ENCODE peak calls at places on chromosomes 13 and 19, in seven cellular contexts. D, J, I, E, S, X and W are unnamed samples.

GRCh38 chr19:33177417-33177976 is 16.6 kb upstream of the LRP3 start:
- DNase-seq in D (peak; percentile 62), J (no peak), I (no peak), E (no peak), S (no peak), X (no peak), W (peak; percentile 24)

GRCh38 chr13:21121616-21122015 is 54.7 kb downstream of the SKA3 start:
- DNase-seq in D (no peak), J (no peak), I (no peak), E (no peak), S (no peak), X (no peak), W (no peak)

GRCh38 chr19:48363500-48363809 is 285 bp downstream of the TMEM143 start:
- DNase-seq in D (no peak), J (no peak), I (no peak), E (no peak), S (no peak), X (no peak), W (no peak)

GRCh38 chr19:35045667-35046300 is 4.3 kb downstream of the HPN start:
- DNase-seq in D (no peak), J (no peak), I (no peak), E (no peak), S (no peak), X (no peak), W (no peak)

GRCh38 chr19:35341565-35342225 is 6.0 kb upstream of the FFAR1 start:
- DNase-seq in D (no peak), J (no peak), I (no peak), E (no peak), S (no peak), X (no peak), W (no peak)

GRCh38 chr13:43434185-43434584 is 352.6 kb downstream of the ENOX1 start:
- DNase-seq in D (no peak), J (no peak), I (no peak), E (no peak), S (no peak), X (no peak), W (no peak)

GRCh38 chr19:27824108-27824507 is 1388.8 kb downstream of the UQCRFS1 start:
- DNase-seq in D (no peak), J (no peak), I (peak; percentile 16), E (peak; percentile 48), S (no peak), X (no peak), W (no peak)

GRCh38 chr13:28716511-28716910 is 2.3 kb downstream of the SLC46A3 start:
- DNase-seq in D (no peak), J (no peak), I (no peak), E (peak; percentile 40), S (no peak), X (peak; percentile 77), W (no peak)

GRCh38 chr13:35987572-35988513 is 143.3 kb downstream of the DCLK1 start:
- DNase-seq in D (no peak), J (no peak), I (no peak), E (no peak), S (no peak), X (no peak), W (no peak)

GRCh38 chr13:44703371-44703770 is 127.2 kb upstream of the TSC22D1 start:
- DNase-seq in D (no peak), J (no peak), I (no peak), E (peak; percentile 51), S (no peak), X (no peak), W (no peak)

GRCh38 chr13:46586766-46587509 is 34.0 kb downstream of the LRCH1 start:
- DNase-seq in D (no peak), J (no peak), I (peak; percentile 44), E (no peak), S (no peak), X (no peak), W (no peak)

GRCh38 chr13:113149711-113150544 is 8.5 kb upstream of the PROZ start:
- DNase-seq in D (no peak), J (no peak), I (no peak), E (no peak), S (no peak), X (no peak), W (no peak)

GRCh38 chr19:3577741-3578344 is 5.1 kb downstream of the HMG20B start:
- DNase-seq in D (no peak), J (no peak), I (no peak), E (no peak), S (no peak), X (peak; percentile 73), W (no peak)

GRCh38 chr19:6161271-6161850 is 25.9 kb downstream of the ACSBG2 start:
- DNase-seq in D (no peak), J (no peak), I (no peak), E (no peak), S (no peak), X (peak; percentile 13), W (no peak)

GRCh38 chr13:77465595-77466195 is 69.8 kb upstream of the SCEL start:
- DNase-seq in D (no peak), J (no peak), I (no peak), E (no peak), S (no peak), X (no peak), W (no peak)

GRCh38 chr19:39110263-39110967 is 15.2 kb upstream of the PAK4 start:
- DNase-seq in D (peak; percentile 54), J (no peak), I (no peak), E (no peak), S (peak; percentile 33), X (peak; percentile 73), W (no peak)

GRCh38 chr19:2016041-2016807 is 710 bp upstream of the BTBD2 start:
- DNase-seq in D (peak; percentile 42), J (peak; percentile 89), I (peak; percentile 88), E (peak; percentile 49), S (peak; percentile 66), X (peak; percentile 84), W (peak; percentile 36)

DNA sequence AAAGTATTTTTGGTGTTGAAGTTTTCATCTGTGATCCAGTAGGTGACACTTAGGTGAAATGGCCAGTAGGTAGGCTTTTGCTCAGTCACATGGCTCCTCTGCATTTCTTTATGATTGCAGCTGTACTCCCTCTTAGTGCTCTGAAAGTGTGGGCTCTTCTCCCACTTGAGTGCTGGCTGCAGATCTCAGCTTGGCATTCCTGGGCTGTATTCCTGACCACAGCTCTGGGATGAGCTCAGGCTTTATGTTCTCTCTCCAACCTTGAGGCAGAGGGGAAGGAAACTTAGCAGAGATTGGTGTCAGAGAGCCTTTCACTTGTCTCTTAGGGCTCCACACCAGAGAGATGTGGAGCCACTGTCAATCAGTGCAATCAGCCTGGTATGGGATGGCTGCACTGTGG is 254.3 kb downstream of the NDFIP2 start:
- DNase-seq in D (no peak), J (no peak), I (no peak), E (no peak), S (no peak), X (no peak), W (peak; percentile 20)
- TF ChIP-seq CTCF in D (no peak), J (no peak), I (no peak), E (no peak), S (no peak), X (no peak), W (no peak)

GRCh38 chr13:40770934-40771618 is at the start of gene MRPS31:
- DNase-seq in D (peak; percentile 95), J (peak; percentile 97), I (peak; percentile 89), E (peak; percentile 70), S (peak; percentile 86), X (peak; percentile 97), W (peak; percentile 86)
- TF ChIP-seq CTCF in D (no peak), J (no peak), I (no peak), E (no peak), S (no peak), X (no peak), W (no peak)

GRCh38 chr19:7645656-7646425 is 8.9 kb downstream of the STXBP2 start:
- DNase-seq in D (no peak), J (no peak), I (no peak), E (no peak), S (no peak), X (no peak), W (no peak)

GRCh38 chr19:7647156-7647555 is 10.2 kb downstream of the STXBP2 start:
- DNase-seq in D (no peak), J (no peak), I (no peak), E (no peak), S (no peak), X (no peak), W (no peak)

GRCh38 chr19:7646426-7646700 is 9.5 kb downstream of the STXBP2 start:
- DNase-seq in D (no peak), J (no peak), I (no peak), E (no peak), S (no peak), X (no peak), W (no peak)

GRCh38 chr19:7644550-7644877 is 7.6 kb downstream of the STXBP2 start:
- DNase-seq in D (no peak), J (no peak), I (no peak), E (no peak), S (no peak), X (no peak), W (no peak)

GRCh38 chr19:7645159-7645558 is 8.2 kb downstream of the STXBP2 start:
- DNase-seq in D (no peak), J (no peak), I (no peak), E (no peak), S (no peak), X (no peak), W (no peak)
- TF ChIP-seq CTCF in D (no peak), J (no peak), I (no peak), E (no peak), S (no peak), X (no peak), W (no peak)

GRCh38 chr19:16002985-16003384 is 54.2 kb downstream of the OR10H4 start:
- DNase-seq in D (no peak), J (no peak), I (no peak), E (no peak), S (no peak), X (no peak), W (no peak)

GRCh38 chr19:15998166-15998565 is 49.4 kb downstream of the OR10H4 start:
- DNase-seq in D (no peak), J (no peak), I (no peak), E (no peak), S (no peak), X (no peak), W (no peak)

GRCh38 chr19:16000024-16000687 is 51.3 kb downstream of the OR10H4 start:
- DNase-seq in D (no peak), J (no peak), I (no peak), E (no peak), S (no peak), X (no peak), W (no peak)

GRCh38 chr19:16002380-16002779 is 53.6 kb downstream of the OR10H4 start:
- DNase-seq in D (no peak), J (no peak), I (no peak), E (no peak), S (no peak), X (no peak), W (no peak)

DNA sequence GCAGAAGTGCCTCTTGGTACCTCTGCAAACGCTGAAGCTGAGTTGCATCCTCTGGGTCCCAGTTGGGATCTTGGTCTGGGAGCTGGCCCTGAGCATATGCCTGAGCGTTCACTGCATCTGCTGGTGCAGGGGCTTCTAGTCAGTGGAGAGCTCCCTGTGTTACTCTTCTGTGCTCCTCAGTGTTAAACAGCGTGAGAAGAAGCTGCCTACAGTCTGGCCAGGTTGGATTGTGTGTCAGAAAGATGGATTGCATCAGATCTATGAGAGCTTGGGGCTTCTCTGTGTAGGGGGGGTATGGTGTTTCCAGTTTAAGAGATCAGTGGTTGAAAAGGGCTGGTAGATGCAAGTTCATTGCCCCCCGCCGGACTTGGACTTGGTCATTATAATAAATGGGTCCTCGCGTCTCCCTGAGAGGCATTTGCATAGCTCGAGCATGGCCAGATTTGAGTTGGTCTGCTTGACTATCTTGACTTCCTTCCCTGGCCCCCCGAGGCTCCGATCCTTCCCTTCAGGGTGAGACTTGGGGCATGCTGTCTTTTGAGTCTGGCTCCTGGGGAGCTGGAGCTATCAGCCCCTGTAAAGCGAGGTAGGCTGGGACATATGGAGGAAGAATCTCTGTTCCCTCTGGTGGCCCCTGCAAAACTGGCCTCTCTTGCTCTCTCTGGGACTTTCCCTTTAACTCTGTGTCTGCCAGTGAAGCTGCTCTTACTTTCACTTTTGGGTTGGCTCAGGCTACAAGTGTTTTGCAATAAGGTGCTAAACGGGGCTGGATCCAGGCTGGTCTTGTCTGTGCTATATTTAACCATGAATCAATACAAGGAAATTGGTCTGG is 52.9 kb downstream of the OR10H4 start:
- DNase-seq in D (no peak), J (no peak), I (peak; percentile 35), E (no peak), S (no peak), X (peak; percentile 21), W (no peak)
- TF ChIP-seq CTCF in D (no peak), J (no peak), I (no peak), E (no peak), S (no peak), X (no peak), W (no peak)